ENCODE peak calls at places on chromosomes 13 and 19, in six cellular contexts. D is DND-41, P is K562, S is pancreas, O is esophagus squamous epithelium, M is breast epithelium. Q is an unnamed sample.

GRCh38 chr19:35125746-35126623 is 8.9 kb downstream of the LGI4 start:
- DNase-seq in D (no peak), P (no peak), S (no peak), O (no peak), M (no peak), Q (no peak)

GRCh38 chr19:16285769-16286564 is 38.7 kb upstream of the KLF2 start:
- DNase-seq in D (no peak), P (no peak), S (no peak), O (no peak), M (peak; percentile 27), Q (no peak)

GRCh38 chr19:12984143-12984627 is 11.1 kb upstream of the NFIX start:
- DNase-seq in D (no peak), P (no peak), S (no peak), O (no peak), M (no peak), Q (no peak)

GRCh38 chr19:16920816-16921529 is 32.2 kb downstream of the F2RL3 start:
- DNase-seq in D (no peak), P (peak; percentile 91), S (no peak), O (no peak), M (no peak), Q (no peak)

GRCh38 chr19:1445185-1445931 is 4.6 kb upstream of the APC2 start:
- DNase-seq in D (peak; percentile 80), P (peak; percentile 89), S (peak; percentile 89), O (no peak), M (no peak), Q (peak; percentile 67)

GRCh38 chr19:4441994-4442845 is 15.4 kb downstream of the UBXN6 start:
- DNase-seq in D (no peak), P (no peak), S (peak; percentile 64), O (no peak), M (no peak), Q (no peak)

GRCh38 chr13:94431569-94431968 is 47.9 kb downstream of the DCT start:
- DNase-seq in D (no peak), P (no peak), S (no peak), O (no peak), M (no peak), Q (no peak)

GRCh38 chr19:16405797-16406196 is 66.0 kb downstream of the EPS15L1 start:
- DNase-seq in D (no peak), P (no peak), S (no peak), O (no peak), M (no peak), Q (no peak)

GRCh38 chr19:14063100-14063499 is 1.2 kb upstream of the PALM3 start:
- DNase-seq in D (no peak), P (no peak), S (no peak), O (no peak), M (no peak), Q (no peak)

GRCh38 chr19:8224394-8225145 is 15.4 kb downstream of the CERS4 start:
- DNase-seq in D (no peak), P (no peak), S (no peak), O (no peak), M (peak; percentile 47), Q (no peak)

GRCh38 chr19:45098521-45099464 is 5.8 kb downstream of the PPP1R37 start:
- DNase-seq in D (no peak), P (no peak), S (no peak), O (no peak), M (no peak), Q (no peak)

GRCh38 chr19:45101796-45102195 is 8.8 kb downstream of the PPP1R37 start:
- DNase-seq in D (no peak), P (no peak), S (no peak), O (no peak), M (no peak), Q (no peak)

GRCh38 chr19:45099465-45100201 is 6.7 kb downstream of the PPP1R37 start:
- DNase-seq in D (no peak), P (no peak), S (no peak), O (no peak), M (no peak), Q (no peak)

GRCh38 chr19:45100797-45101196 is 7.8 kb downstream of the PPP1R37 start:
- DNase-seq in D (no peak), P (no peak), S (no peak), O (no peak), M (no peak), Q (no peak)

DNA sequence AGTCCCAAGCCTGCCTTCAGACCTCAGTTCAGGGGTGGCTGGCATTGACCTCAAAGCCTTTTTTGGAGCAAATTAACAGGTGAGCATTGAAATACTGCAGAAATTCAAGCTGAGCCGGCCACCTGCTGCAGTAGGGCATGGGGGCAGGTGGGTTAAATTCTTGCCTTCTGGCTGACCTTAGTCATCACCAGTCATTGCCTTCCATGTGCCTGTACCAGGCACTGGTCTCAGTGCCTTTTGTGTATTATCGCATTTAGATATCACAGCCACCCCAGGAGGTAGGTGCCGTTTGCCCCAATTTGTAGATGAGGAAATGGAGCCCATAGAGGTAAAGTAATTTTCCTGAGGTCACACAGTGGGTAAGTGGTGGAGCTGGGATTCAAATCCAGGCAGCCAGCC is 7.2 kb downstream of the PPP1R37 start:
- DNase-seq in D (no peak), P (no peak), S (no peak), O (no peak), M (no peak), Q (no peak)
- H3K4me3 ChIP-seq in D (no peak overlapping the region), P (no peak overlapping the region), S (no peak overlapping the region), O (no peak overlapping the region), M (no peak overlapping the region), Q (no peak overlapping the region)

GRCh38 chr19:11194657-11195056 is 2.7 kb downstream of the KANK2 start:
- DNase-seq in D (no peak), P (no peak), S (peak; percentile 66), O (no peak), M (no peak), Q (no peak)
- H3K4me3 ChIP-seq in D (no peak overlapping the region), P (no peak overlapping the region), S (no peak overlapping the region), O (peak overlapping the region; percentile 89), M (peak overlapping the region; percentile 93), Q (no peak overlapping the region)

GRCh38 chr13:25654332-25654731 is 282.6 kb downstream of the ATP8A2 start:
- DNase-seq in D (no peak), P (no peak), S (no peak), O (no peak), M (no peak), Q (no peak)

GRCh38 chr13:25652764-25653163 is 281.0 kb downstream of the ATP8A2 start:
- DNase-seq in D (no peak), P (no peak), S (no peak), O (no peak), M (no peak), Q (no peak)

GRCh38 chr13:25645681-25646080 is 273.9 kb downstream of the ATP8A2 start:
- DNase-seq in D (no peak), P (no peak), S (no peak), O (no peak), M (no peak), Q (no peak)

DNA sequence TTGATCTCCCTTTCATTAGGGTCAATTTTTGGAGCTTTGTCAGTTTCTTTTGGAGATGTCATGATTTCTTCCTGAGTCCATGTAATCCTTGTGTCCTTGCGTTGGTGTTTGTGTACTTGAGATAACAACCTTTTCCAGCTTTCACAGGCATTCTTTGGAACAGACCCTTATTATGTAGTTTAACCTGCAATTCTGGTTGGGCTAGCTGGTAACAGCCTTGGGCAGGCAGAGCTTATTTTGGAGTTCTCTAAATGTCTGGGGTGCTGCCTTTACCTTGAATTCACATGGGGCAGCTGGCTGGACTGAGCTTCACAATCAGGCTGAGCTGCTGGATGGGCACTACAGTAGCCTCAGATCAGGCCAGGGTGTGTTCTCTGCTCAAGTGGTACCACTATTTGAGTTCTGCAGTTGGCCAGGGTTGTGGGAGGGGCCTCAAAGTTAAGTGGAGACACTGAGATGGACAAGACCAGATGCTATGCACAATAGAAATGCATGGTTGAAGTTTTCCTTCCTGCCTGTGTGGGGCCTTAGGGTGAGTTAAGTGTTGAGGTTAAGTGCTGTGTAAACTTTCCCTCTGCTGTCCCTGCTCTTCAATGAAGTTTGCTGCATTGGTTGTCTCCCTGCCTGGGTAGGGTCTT is 277.3 kb downstream of the ATP8A2 start:
- DNase-seq in D (no peak), P (no peak), S (no peak), O (no peak), M (no peak), Q (no peak)
- H3K4me3 ChIP-seq in D (no peak overlapping the region), P (no peak overlapping the region), S (no peak overlapping the region), O (no peak overlapping the region), M (no peak overlapping the region), Q (no peak overlapping the region)

DNA sequence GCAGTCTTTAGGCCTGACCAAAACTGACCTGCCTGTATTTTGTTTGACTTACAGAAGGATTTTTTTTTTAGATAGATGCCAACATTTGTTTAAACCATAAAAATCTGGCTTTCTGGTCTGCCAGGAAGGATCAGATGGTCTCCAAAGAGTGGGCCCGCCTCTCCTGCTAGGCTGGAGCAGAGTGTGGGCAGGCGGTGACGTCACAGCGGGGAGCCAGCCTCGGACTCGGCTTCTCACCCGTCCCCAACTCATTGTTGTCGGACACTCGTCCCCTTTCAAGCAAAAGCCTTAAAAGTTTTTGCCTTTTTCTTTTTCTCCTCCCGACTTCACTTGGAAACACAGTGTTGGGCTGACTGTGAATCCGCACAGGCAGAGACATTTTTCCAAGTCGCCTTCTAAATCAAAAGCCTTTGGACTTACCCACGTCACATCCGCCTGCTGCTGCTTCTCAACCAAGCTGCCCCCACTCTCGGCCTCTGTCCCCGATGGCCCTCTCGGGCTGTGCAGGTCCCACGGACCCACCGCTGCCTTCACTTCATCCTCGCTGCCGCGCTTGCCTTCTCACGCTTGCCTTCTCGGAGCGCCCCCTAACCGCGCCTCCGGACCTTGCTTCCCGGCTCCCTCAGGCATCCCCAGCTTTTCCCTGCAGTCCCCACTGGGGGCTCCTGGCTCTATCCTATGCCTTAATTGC is 4.1 kb upstream of the ZNF135 start:
- DNase-seq in D (no peak), P (no peak), S (no peak), O (no peak), M (peak; percentile 36), Q (no peak)
- H3K4me3 ChIP-seq in D (no peak overlapping the region), P (no peak overlapping the region), S (no peak overlapping the region), O (peak overlapping the region; percentile 59), M (peak overlapping the region; percentile 72), Q (no peak overlapping the region)

GRCh38 chr19:45814166-45814780 is 835 bp downstream of the RSPH6A start:
- DNase-seq in D (no peak), P (no peak), S (no peak), O (no peak), M (no peak), Q (no peak)
- H3K4me3 ChIP-seq in D (no peak overlapping the region), P (no peak overlapping the region), S (no peak overlapping the region), O (no peak overlapping the region), M (no peak overlapping the region), Q (no peak overlapping the region)

Q was measured in CD8-positive, alpha-beta memory T cell.